ENCODE peak calls at places on chromosomes 13 and 19, in seven cellular contexts. H, B, S, Y, N, P and F are unnamed samples. For H3K9me3, the result is how much of the 10 kb centered on the place peaks cover.

GRCh38 chr13:52664269-52664668 is 11.6 kb downstream of the SUGT1 start:
- DNase-seq in N (no peak), Y (no peak), P (no peak), H (no peak), B (no peak), S (no peak), F (no peak)

GRCh38 chr13:36207672-36208071 is 6.7 kb downstream of the SOHLH2 start:
- DNase-seq in B (no peak), S (no peak), Y (no peak), H (no peak), N (no peak), P (no peak), F (no peak)

GRCh38 chr19:17610384-17610783 is 54.9 kb downstream of the COLGALT1 start:
- DNase-seq in S (no peak), H (no peak), N (no peak), B (no peak), Y (no peak), P (no peak), F (no peak)

GRCh38 chr13:100517135-100517534 is 71.5 kb downstream of the GGACT start:
- DNase-seq in S (no peak), H (no peak), Y (no peak), P (no peak), N (peak), B (no peak), F (peak)

GRCh38 chr19:19259741-19260140 is 13.4 kb downstream of the TM6SF2 start:
- DNase-seq in H (no peak), Y (no peak), P (no peak), S (peak), B (no peak), N (peak), F (no peak)

GRCh38 chr13:53822136-53822535 is 793.5 kb downstream of the OLFM4 start:
- DNase-seq in N (no peak), P (no peak), B (no peak), H (no peak), Y (no peak), S (no peak), F (no peak)

GRCh38 chr13:31957772-31958171 is 73.8 kb upstream of the FRY start:
- DNase-seq in B (no peak), P (no peak), N (no peak), Y (no peak), S (no peak), H (no peak), F (no peak)

GRCh38 chr13:21663197-21663596 is 7.7 kb upstream of the FGF9 start:
- DNase-seq in H (no peak), S (peak), B (no peak), N (no peak), P (no peak), Y (no peak), F (no peak)

GRCh38 chr13:39266426-39266825 is 228.2 kb downstream of the NHLRC3 start:
- DNase-seq in N (no peak), H (no peak), P (no peak), S (peak), Y (no peak), B (no peak), F (no peak)

GRCh38 chr19:55118401-55118991 is 1.1 kb upstream of the PPP1R12C start:
- DNase-seq in P (no peak), B (peak), N (peak), H (peak), Y (peak), S (no peak), F (peak)

GRCh38 chr13:91145806-91146205 is 201.7 kb upstream of the MIR17HG start:
- DNase-seq in N (no peak), Y (no peak), H (no peak), S (no peak), P (no peak), B (no peak), F (no peak)

GRCh38 chr13:50379584-50379983 is 364.3 kb downstream of the KCNRG start:
- DNase-seq in B (no peak), P (no peak), Y (no peak), H (no peak), N (no peak), S (no peak), F (no peak)

GRCh38 chr13:95137096-95137495 is 164.2 kb downstream of the ABCC4 start:
- DNase-seq in P (no peak), Y (no peak), N (no peak), S (peak), B (no peak), H (no peak), F (no peak)

GRCh38 chr13:36001561-36001960 is 129.6 kb downstream of the DCLK1 start:
- DNase-seq in P (no peak), Y (no peak), S (no peak), B (no peak), H (no peak), N (no peak), F (no peak)

GRCh38 chr13:102693781-102694180 is 1.1 kb downstream of the METTL21C start:
- DNase-seq in S (peak), B (no peak), H (no peak), Y (no peak), N (no peak), P (no peak), F (no peak)

GRCh38 chr19:41563847-41564514 is 12.0 kb upstream of the CEACAM21 start:
- DNase-seq in P (no peak), S (peak), N (no peak), H (no peak), Y (no peak), B (no peak), F (no peak)

GRCh38 chr13:71865858-71866172 is 1.2 kb downstream of the DACH1 start:
- DNase-seq in H (no peak), S (no peak), P (peak), Y (peak), B (no peak), N (no peak), F (no peak)

GRCh38 chr13:109123971-109124370 is 494.6 kb downstream of the MYO16 start:
- DNase-seq in Y (no peak), N (peak), S (no peak), B (no peak), H (no peak), P (no peak), F (no peak)

GRCh38 chr13:32246468-32246867 is 68.7 kb downstream of the ZAR1L start:
- DNase-seq in S (peak), Y (peak), P (peak), N (peak), B (peak), H (peak), F (peak)

GRCh38 chr13:41648314-41648935 is 191.1 kb downstream of the RGCC start:
- DNase-seq in N (no peak), P (no peak), H (no peak), B (no peak), S (peak), Y (no peak), F (no peak)

GRCh38 chr13:42355118-42355840 is 83.3 kb downstream of the AKAP11 start:
- DNase-seq in H (no peak), N (no peak), B (no peak), S (no peak), P (no peak), Y (no peak), F (no peak)

GRCh38 chr19:50377051-50377441 is 789 bp downstream of the NR1H2 start:
- DNase-seq in H (no peak), P (peak), B (peak), Y (peak), S (peak), N (peak), F (peak)

GRCh38 chr19:42284066-42284501 is 15.0 kb downstream of the CIC start:
- DNase-seq in S (no peak), Y (peak), H (peak), P (peak), N (no peak), B (peak), F (peak)

GRCh38 chr13:36815069-36815468 is 4.0 kb upstream of the RFXAP start:
- DNase-seq in B (no peak), S (peak), H (no peak), Y (no peak), P (no peak), N (no peak), F (no peak)

GRCh38 chr13:41107104-41107571 is 25.5 kb downstream of the KBTBD6 start:
- DNase-seq in Y (no peak), H (no peak), B (no peak), N (peak), S (no peak), P (no peak), F (no peak)

GRCh38 chr13:50016421-50016820 is 1.2 kb downstream of the KCNRG start:
- DNase-seq in P (no peak), H (no peak), Y (no peak), S (no peak), B (no peak), N (no peak), F (no peak)

DNA sequence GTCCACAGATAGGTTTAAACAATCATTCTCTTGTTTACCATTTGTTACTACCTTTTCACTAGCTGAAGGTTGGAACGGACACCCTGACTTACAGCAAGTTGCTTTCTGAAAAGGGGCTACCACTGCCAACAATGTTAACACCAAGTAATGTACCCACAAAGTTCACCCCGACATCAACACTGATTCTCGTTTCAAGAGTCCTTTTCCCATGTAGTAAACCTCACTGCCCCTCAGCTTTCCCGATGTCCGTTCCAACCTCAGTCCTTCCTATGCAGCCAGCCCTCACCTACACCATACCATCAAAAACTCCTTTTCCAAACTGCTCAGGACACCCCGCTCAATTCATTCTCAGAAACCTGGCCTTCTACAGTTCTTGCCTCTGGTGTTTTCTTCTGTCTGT is 29.0 kb downstream of the PEG3 start:
- DNase-seq in H (no peak), S (no peak), P (no peak), Y (no peak), N (no peak), B (no peak), F (no peak)
- H3K9me3 ChIP-seq in H (under half), S (under half), P (under half), Y (under half), N (half or more), B (under half), F (under half)

GRCh38 chr13:29540334-29540733 is 55.2 kb downstream of the SLC7A1 start:
- DNase-seq in H (no peak), P (no peak), B (no peak), N (no peak), S (no peak), Y (no peak), F (no peak)
- TF ChIP-seq CTCF in H (no peak), P (no peak), B (no peak), N (no peak), S (no peak), Y (no peak), F (no peak)

GRCh38 chr19:56838930-56839664 is 1.4 kb downstream of the PEG3 start:
- DNase-seq in H (peak), P (peak), S (peak), Y (peak), B (peak), N (no peak), F (peak)

GRCh38 chr19:56841194-56841546 is 644 bp upstream of the PEG3 start:
- DNase-seq in S (no peak), N (no peak), P (no peak), H (no peak), Y (no peak), B (no peak), F (no peak)

GRCh38 chr19:56842421-56842820 is 1.9 kb upstream of the PEG3 start:
- DNase-seq in P (no peak), B (no peak), S (no peak), H (no peak), N (no peak), Y (no peak), F (no peak)

GRCh38 chr19:56839665-56840451 is 668 bp downstream of the PEG3 start:
- DNase-seq in B (peak), H (peak), Y (peak), S (peak), P (peak), N (no peak), F (peak)

DNA sequence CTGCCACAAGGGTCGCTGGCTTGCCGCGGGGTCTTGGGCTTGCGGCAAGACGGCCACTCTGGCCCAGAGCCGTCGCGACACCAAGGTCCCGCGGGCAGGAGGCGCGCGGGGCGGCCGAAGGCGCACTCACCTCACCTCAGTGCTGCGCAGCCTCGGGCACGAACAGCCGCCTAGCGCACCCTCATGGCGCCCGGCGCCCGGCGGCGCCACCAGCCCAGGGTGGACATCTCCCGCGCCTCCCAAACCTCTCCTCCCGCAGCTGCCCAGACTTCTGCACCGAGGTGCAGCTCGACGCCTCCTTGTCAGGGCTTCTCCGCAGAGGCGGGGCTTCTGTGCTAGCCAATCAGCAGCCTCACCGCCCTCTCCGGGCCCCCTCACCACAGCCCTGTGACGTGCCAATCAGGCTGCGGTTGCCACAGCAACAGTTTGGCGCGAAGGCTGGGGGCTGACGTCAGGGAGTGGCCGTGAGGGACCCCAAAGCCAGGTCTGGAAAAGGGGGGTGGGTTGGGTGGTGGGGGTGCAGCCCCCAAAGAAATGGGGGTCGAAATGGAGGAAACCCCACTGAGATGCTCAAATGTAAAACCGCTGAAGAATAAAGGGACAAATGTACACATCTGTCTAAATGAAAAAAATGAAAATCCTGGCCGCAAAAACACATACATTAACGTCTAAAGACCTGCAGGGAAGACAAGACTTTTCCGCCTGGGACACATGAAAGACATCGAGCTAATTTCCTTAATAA is at the start of the genes PEG3 and ZIM2:
- DNase-seq in S (no peak), H (no peak), Y (peak), P (peak), N (no peak), B (peak), F (peak)
- H3K9me3 ChIP-seq in S (under half), H (under half), Y (under half), P (under half), N (half or more), B (under half), F (under half)

GRCh38 chr13:66618702-66619101 is 611.4 kb downstream of the PCDH9 start:
- DNase-seq in S (peak), B (no peak), H (no peak), N (no peak), P (no peak), Y (no peak), F (no peak)
- TF ChIP-seq CTCF in S (peak), B (peak), H (no peak), N (peak), P (no peak), Y (peak), F (no peak)

GRCh38 chr19:51971624-51972023 is 15.0 kb downstream of the ZNF350 start:
- DNase-seq in P (no peak), Y (no peak), H (no peak), N (no peak), S (no peak), B (no peak), F (no peak)
- H3K9me3 ChIP-seq in P (under half), Y (under half), H (half or more), N (half or more), S (half or more), B (half or more), F (half or more)

DNA sequence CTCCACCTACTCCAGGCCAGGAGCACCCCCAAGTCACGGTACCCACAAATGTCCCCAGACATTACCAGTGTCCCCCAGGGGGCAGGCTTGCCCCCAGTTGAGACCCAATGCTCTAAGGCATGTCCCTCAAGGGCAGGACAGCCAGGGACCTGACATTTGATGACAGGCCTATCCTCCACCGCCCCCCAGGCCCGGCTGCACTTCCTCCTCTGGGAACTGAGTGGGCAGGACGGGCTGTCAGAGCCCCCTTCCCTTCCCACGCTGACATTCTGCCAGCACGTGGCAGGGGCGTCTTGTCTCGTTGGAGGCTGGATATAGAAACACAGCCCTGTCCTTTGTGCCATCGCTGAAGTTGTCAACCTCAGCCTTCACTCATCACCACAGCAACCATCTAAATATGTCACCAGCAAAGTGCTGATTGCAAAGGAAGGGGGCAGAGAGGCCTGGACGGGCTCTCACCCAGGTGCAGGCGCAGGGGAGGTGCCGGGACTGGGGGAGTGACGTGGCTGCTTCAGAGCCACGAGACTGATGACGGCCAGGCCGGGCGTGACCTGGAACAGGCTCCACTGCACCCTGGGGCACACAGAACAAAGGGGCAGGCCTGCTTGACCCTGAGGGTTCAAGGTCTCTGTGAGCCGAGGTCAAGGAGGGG is 38.4 kb downstream of the GNG7 start:
- DNase-seq in N (no peak), B (no peak), Y (peak), S (no peak), H (no peak), P (no peak), F (peak)
- TF ChIP-seq CTCF in N (peak), B (no peak), Y (peak), S (no peak), H (no peak), P (no peak), F (no peak)

GRCh38 chr19:12194827-12195500 is 32.1 kb downstream of the ZNF136 start:
- DNase-seq in S (no peak), Y (peak), B (peak), N (no peak), P (peak), H (peak), F (peak)

GRCh38 chr19:12198136-12198535 is 35.2 kb downstream of the ZNF136 start:
- DNase-seq in B (no peak), Y (no peak), H (no peak), S (no peak), P (no peak), N (no peak), F (no peak)

GRCh38 chr19:12200020-12200419 is 37.1 kb downstream of the ZNF136 start:
- DNase-seq in S (no peak), B (no peak), H (no peak), N (no peak), P (peak), Y (no peak), F (no peak)

DNA sequence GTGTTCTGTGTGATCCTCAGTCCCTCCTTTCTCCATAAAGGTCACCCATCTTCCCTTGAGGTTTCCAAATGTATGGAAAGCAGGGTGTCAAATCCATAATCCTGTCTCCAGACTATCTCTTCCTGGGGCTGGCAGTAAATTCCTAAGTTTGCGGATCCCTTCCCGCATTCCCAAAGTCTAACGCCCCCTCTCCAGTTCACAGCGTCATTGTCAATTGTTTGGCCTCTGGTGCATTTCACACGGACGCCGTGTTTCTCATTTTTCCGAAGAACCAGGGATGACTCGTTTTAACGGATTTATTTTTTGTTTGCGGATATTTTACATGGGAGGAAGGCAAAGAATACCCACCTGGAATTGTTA is 32.6 kb downstream of the ZNF136 start:
- DNase-seq in H (no peak), Y (no peak), N (no peak), S (no peak), B (no peak), P (no peak), F (peak)
- H3K9me3 ChIP-seq in H (half or more), Y (under half), N (half or more), S (half or more), B (under half), P (under half), F (under half)

GRCh38 chr13:74554581-74555290 is 420.5 kb upstream of the KLF12 start:
- DNase-seq in P (no peak), N (no peak), H (no peak), Y (no peak), S (no peak), B (no peak), F (no peak)
- TF ChIP-seq CTCF in P (no peak), N (no peak), H (no peak), Y (no peak), S (no peak), B (no peak), F (no peak)

GRCh38 chr19:8680676-8681344 is 17.8 kb downstream of the ACTL9 start:
- DNase-seq in Y (no peak), S (no peak), H (no peak), B (no peak), P (no peak), N (no peak), F (no peak)

GRCh38 chr19:8684001-8684902 is 14.3 kb downstream of the ACTL9 start:
- DNase-seq in S (no peak), N (peak), H (no peak), Y (no peak), P (no peak), B (no peak), F (no peak)

GRCh38 chr19:8682931-8683330 is 15.7 kb downstream of the ACTL9 start:
- DNase-seq in P (no peak), Y (no peak), H (no peak), B (no peak), N (peak), S (no peak), F (no peak)

GRCh38 chr19:8682472-8682871 is 16.1 kb downstream of the ACTL9 start:
- DNase-seq in B (no peak), S (no peak), H (no peak), N (no peak), P (no peak), Y (no peak), F (no peak)

DNA sequence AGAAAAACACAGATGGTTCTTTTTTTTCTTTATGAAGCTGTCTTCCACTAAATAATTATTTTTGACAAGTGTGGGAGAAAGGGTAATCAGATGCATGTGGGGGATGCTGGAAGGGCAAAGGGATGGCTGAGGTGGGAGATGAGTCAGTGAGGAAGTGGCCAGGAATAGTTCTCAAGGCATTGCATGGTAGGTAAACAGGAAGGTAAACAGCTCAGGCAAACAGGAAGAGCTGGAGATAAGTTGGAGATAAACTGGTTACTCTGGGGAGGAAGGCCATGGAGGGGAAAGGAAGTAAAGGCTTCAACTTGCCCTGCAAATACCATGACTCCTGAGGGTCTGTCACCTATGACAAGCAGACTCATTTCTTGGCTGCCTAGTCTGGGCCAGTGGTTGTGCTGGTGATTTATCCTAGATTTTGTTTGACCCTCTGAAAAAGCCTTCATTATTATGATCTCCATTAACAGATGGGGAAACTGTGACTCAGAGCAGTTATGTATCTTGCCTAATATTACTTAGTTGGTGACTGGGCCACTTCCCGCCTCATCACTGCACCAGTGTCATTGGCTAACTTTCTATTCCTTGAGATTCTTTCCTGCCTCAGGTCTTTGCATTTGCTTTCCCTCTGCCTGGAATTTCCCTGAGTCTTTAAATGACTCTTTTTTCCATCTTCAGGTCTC is 17.1 kb downstream of the ACTL9 start:
- DNase-seq in B (no peak), S (peak), N (no peak), P (no peak), Y (no peak), H (no peak), F (no peak)
- H3K9me3 ChIP-seq in B (under half), S (under half), N (under half), P (under half), Y (under half), H (under half), F (under half)